ENCODE peak calls at places on chromosomes 13 and 19, in five cellular contexts. C is Karpas-422, Y is MM.1S, M is SJSA1, W is lower lobe of right lung. S is an unnamed sample. For H3K9me3 and H3K27me3, the result is how much of the 10 kb centered on the place peaks cover.

GRCh38 chr13:37484056-37484455 is 114.5 kb downstream of the POSTN start:
- DNase-seq in C (no peak), Y (no peak), M (no peak), W (no peak), S (no peak)

GRCh38 chr19:54952591-54953344 is 5.4 kb upstream of the NLRP7 start:
- DNase-seq in C (no peak), Y (no peak), M (peak), W (peak), S (peak)

GRCh38 chr19:18667531-18668251 is 15.8 kb upstream of the CRTC1 start:
- DNase-seq in C (no peak), Y (no peak), M (no peak), W (no peak), S (no peak)

GRCh38 chr13:72565893-72566292 is 161.5 kb downstream of the MZT1 start:
- DNase-seq in C (peak), Y (peak), M (no peak), W (no peak), S (no peak)

GRCh38 chr19:10690351-10690781 is 10.9 kb upstream of the QTRT1 start:
- DNase-seq in C (no peak), Y (no peak), M (no peak), W (no peak), S (no peak)

GRCh38 chr19:3725640-3726310 is 17.6 kb downstream of the TJP3 start:
- DNase-seq in C (no peak), Y (peak), M (no peak), W (peak), S (peak)

GRCh38 chr19:19696386-19696785 is 27.7 kb downstream of the ZNF101 start:
- DNase-seq in C (no peak), Y (no peak), M (no peak), W (no peak), S (no peak)

GRCh38 chr13:21242236-21242635 is 65.8 kb downstream of the MRPL57 start:
- DNase-seq in C (peak), Y (no peak), M (no peak), W (no peak), S (no peak)

GRCh38 chr13:80957019-80957650 is 616.2 kb upstream of the SPRY2 start:
- DNase-seq in C (no peak), Y (no peak), M (no peak), W (no peak), S (no peak)

GRCh38 chr19:7900401-7900870 is 3.2 kb upstream of the MAP2K7 start:
- DNase-seq in C (no peak), Y (no peak), M (no peak), W (peak), S (no peak)

GRCh38 chr13:31638577-31638976 is 100.7 kb upstream of the RXFP2 start:
- DNase-seq in C (no peak), Y (no peak), M (no peak), W (no peak), S (no peak)

GRCh38 chr19:57302020-57302465 is 18.2 kb upstream of the ZNF543 start:
- DNase-seq in C (peak), Y (no peak), M (peak), W (no peak), S (no peak)

GRCh38 chr13:63449549-63449948 is 2033.9 kb upstream of the PCDH20 start:
- DNase-seq in C (no peak), Y (no peak), M (no peak), W (no peak), S (no peak)

GRCh38 chr13:55087085-55087484 is 2053.6 kb upstream of the PRR20A start:
- DNase-seq in C (no peak), Y (no peak), M (no peak), W (no peak), S (no peak)

GRCh38 chr13:42762917-42763316 is 18.5 kb upstream of the FAM216B start:
- DNase-seq in C (no peak), Y (no peak), M (peak), W (no peak), S (no peak)

GRCh38 chr19:18832331-18833140 is 777 bp downstream of the UPF1 start:
- DNase-seq in C (peak), Y (peak), M (peak), W (no peak), S (no peak)

GRCh38 chr19:2168619-2169424 is 5.1 kb downstream of the DOT1L start:
- DNase-seq in C (no peak), Y (no peak), M (peak), W (peak), S (peak)

GRCh38 chr19:11784356-11784755 is 14.0 kb upstream of the ZNF491 start:
- DNase-seq in C (no peak), Y (no peak), M (no peak), W (no peak), S (no peak)

GRCh38 chr19:11787536-11787935 is 10.8 kb upstream of the ZNF491 start:
- DNase-seq in C (no peak), Y (no peak), M (no peak), W (no peak), S (no peak)

GRCh38 chr19:11780431-11781020 is 13.7 kb downstream of the ZNF441 start:
- DNase-seq in C (no peak), Y (no peak), M (no peak), W (no peak), S (no peak)

GRCh38 chr19:11781295-11782057 is 14.7 kb downstream of the ZNF441 start:
- DNase-seq in C (no peak), Y (no peak), M (no peak), W (no peak), S (no peak)

GRCh38 chr19:11783767-11784166 is 14.6 kb upstream of the ZNF491 start:
- DNase-seq in C (no peak), Y (no peak), M (no peak), W (no peak), S (no peak)
- H3K9me3 ChIP-seq in C (half or more), Y (under half), M (under half), W (half or more), S (under half)

GRCh38 chr13:24746618-24747247 is 17.2 kb upstream of the RNF17 start:
- DNase-seq in C (no peak), Y (no peak), M (no peak), W (no peak), S (no peak)
- H3K27me3 ChIP-seq in C (under half), Y (under half), M (under half), W (half or more), S (under half)

GRCh38 chr19:11942008-11942842 is 17.3 kb downstream of the ZNF700 start:
- DNase-seq in C (no peak), Y (no peak), M (no peak), W (no peak), S (no peak)
- H3K9me3 ChIP-seq in C (half or more), Y (under half), M (under half), W (half or more), S (half or more)

GRCh38 chr13:52097197-52097596 is 31.7 kb downstream of the NEK5 start:
- DNase-seq in C (no peak), Y (no peak), M (no peak), W (no peak), S (no peak)
- H3K27me3 ChIP-seq in C (under half), Y (under half), M (under half), W (under half), S (under half)